ENCODE peak calls at places on chromosomes 11 and 22, in four cellular contexts. I is HS-5; R is psoas muscle; V is stimulated activated CD4-positive, alpha-beta T cell treated with anti-CD3 and anti-CD28 coated beads, TNF-alpha, amount 100 ng/mL, for 48 hours. N is an unnamed sample.

GRCh38 chr22:44337658-44338004 is 24.9 kb upstream of the SHISAL1 start:
- DNase-seq in I (peak), R (no peak), V (no peak), N (peak)

GRCh38 chr11:44889266-44889665 is 61.4 kb downstream of the TP53I11 start:
- DNase-seq in I (no peak), R (no peak), V (no peak), N (no peak)

GRCh38 chr22:31102441-31103081 is 4.8 kb downstream of the SELENOM start:
- DNase-seq in I (no peak), R (peak), V (no peak), N (peak)

GRCh38 chr22:19879248-19879575 is 24.5 kb upstream of the GNB1L start:
- DNase-seq in I (no peak), R (no peak), V (no peak), N (peak)

GRCh38 chr22:16601437-16602223 is 9.0 kb upstream of the CCT8L2 start:
- DNase-seq in I (no peak), R (no peak), V (no peak), N (peak)

GRCh38 chr11:134584706-134585445 is 172.8 kb upstream of the B3GAT1 start:
- DNase-seq in I (no peak), R (no peak), V (no peak), N (no peak)

GRCh38 chr11:132770802-132771545 is 761.3 kb downstream of the OPCML start:
- DNase-seq in I (no peak), R (no peak), V (no peak), N (no peak)

GRCh38 chr22:47301820-47302475 is 539.5 kb downstream of the TBC1D22A start:
- DNase-seq in I (no peak), R (no peak), V (no peak), N (no peak)

GRCh38 chr11:116413861-116414260 is 358.9 kb downstream of the BUD13 start:
- DNase-seq in I (no peak), R (no peak), V (no peak), N (no peak)